ENCODE peak calls at places on chromosomes 5 and 9, in nine cellular contexts. Y is transverse colon, O is testis, N is suprapubic skin, J is cardiac muscle cell, B is heart right ventricle, Q is IMR-90, U is spleen, Z is thoracic aorta. R is an unnamed sample.

GRCh38 chr9:92094655-92095054 is 20.6 kb downstream of the SPTLC1 start:
- DNase-seq in Y (no peak), O (no peak), N (no peak), J (peak), B (no peak), Q (peak), U (no peak), Z (no peak), R (no peak)

GRCh38 chr5:136186786-136187185 is 6.2 kb downstream of the SMIM32 start:
- DNase-seq in Y (no peak), O (no peak), N (no peak), J (no peak), B (no peak), Q (no peak), U (no peak), Z (no peak), R (no peak)

GRCh38 chr9:79654591-79654990 is 82.8 kb downstream of the TLE4 start:
- DNase-seq in Y (no peak), O (no peak), N (no peak), J (no peak), B (no peak), Q (no peak), U (no peak), Z (no peak), R (no peak)

GRCh38 chr5:65034029-65034781 is 265.5 kb downstream of the CWC27 start:
- DNase-seq in Y (no peak), O (no peak), N (no peak), J (no peak), B (no peak), Q (no peak), U (peak), Z (no peak), R (no peak)

GRCh38 chr9:70614786-70615565 is 200.5 kb upstream of the KLF9 start:
- DNase-seq in Y (no peak), O (peak), N (no peak), J (peak), B (peak), Q (no peak), U (no peak), Z (no peak), R (peak)

GRCh38 chr9:101727621-101728524 is 10.6 kb downstream of the GRIN3A start:
- DNase-seq in Y (peak), O (no peak), N (no peak), J (peak), B (no peak), Q (peak), U (no peak), Z (no peak), R (no peak)

GRCh38 chr9:27261517-27262211 is 35.3 kb downstream of the EQTN start:
- DNase-seq in Y (no peak), O (no peak), N (no peak), J (no peak), B (no peak), Q (peak), U (no peak), Z (no peak), R (no peak)

GRCh38 chr9:111399772-111400563 is 69.9 kb upstream of the OR2K2 start:
- DNase-seq in Y (peak), O (no peak), N (no peak), J (no peak), B (no peak), Q (peak), U (no peak), Z (no peak), R (no peak)

GRCh38 chr5:78271766-78272165 is 22.7 kb downstream of the AP3B1 start:
- DNase-seq in Y (no peak), O (no peak), N (no peak), J (no peak), B (no peak), Q (no peak), U (no peak), Z (no peak), R (no peak)

GRCh38 chr5:111774525-111774924 is 17.5 kb upstream of the NREP start:
- DNase-seq in Y (peak), O (no peak), N (no peak), J (peak), B (no peak), Q (peak), U (no peak), Z (no peak), R (no peak)

GRCh38 chr9:108743901-108744371 is 111.8 kb downstream of the ACTL7B start:
- DNase-seq in Y (no peak), O (no peak), N (no peak), J (peak), B (no peak), Q (no peak), U (no peak), Z (no peak), R (no peak)

GRCh38 chr9:935348-935965 is 41.0 kb upstream of the DMRT3 start:
- DNase-seq in Y (no peak), O (no peak), N (no peak), J (peak), B (no peak), Q (peak), U (no peak), Z (no peak), R (no peak)

GRCh38 chr9:8401961-8402701 is 602.6 kb upstream of the DMAC1 start:
- DNase-seq in Y (no peak), O (no peak), N (no peak), J (no peak), B (no peak), Q (no peak), U (no peak), Z (no peak), R (no peak)

GRCh38 chr5:29307498-29307897 is 1886.0 kb upstream of the CDH6 start:
- DNase-seq in Y (no peak), O (no peak), N (no peak), J (no peak), B (no peak), Q (no peak), U (no peak), Z (no peak), R (no peak)

GRCh38 chr9:127318651-127319167 is 54.1 kb downstream of the GARNL3 start:
- DNase-seq in Y (no peak), O (no peak), N (no peak), J (peak), B (peak), Q (peak), U (no peak), Z (no peak), R (no peak)

GRCh38 chr9:16721972-16722371 is 148.5 kb downstream of the BNC2 start:
- DNase-seq in Y (peak), O (peak), N (no peak), J (no peak), B (peak), Q (peak), U (no peak), Z (peak), R (peak)

GRCh38 chr5:123099514-123100151 is 10.6 kb downstream of the PRDM6 start:
- DNase-seq in Y (no peak), O (no peak), N (no peak), J (peak), B (no peak), Q (no peak), U (no peak), Z (no peak), R (no peak)

GRCh38 chr9:6215562-6215961 is at the start of gene IL33:
- DNase-seq in Y (no peak), O (peak), N (no peak), J (peak), B (peak), Q (no peak), U (no peak), Z (no peak), R (peak)

GRCh38 chr9:137077010-137077747 is at the start of gene UAP1L1:
- DNase-seq in Y (peak), O (peak), N (peak), J (peak), B (peak), Q (peak), U (peak), Z (no peak), R (peak)

GRCh38 chr5:113043491-113043931 is 66.9 kb downstream of the DCP2 start:
- DNase-seq in Y (no peak), O (peak), N (no peak), J (peak), B (peak), Q (no peak), U (no peak), Z (no peak), R (no peak)

GRCh38 chr5:52692039-52692438 is 95.7 kb upstream of the ITGA1 start:
- DNase-seq in Y (no peak), O (no peak), N (no peak), J (no peak), B (no peak), Q (peak), U (no peak), Z (no peak), R (no peak)

GRCh38 chr5:9226026-9226536 is 319.8 kb downstream of the SEMA5A start:
- DNase-seq in Y (no peak), O (no peak), N (no peak), J (no peak), B (no peak), Q (no peak), U (no peak), Z (no peak), R (no peak)

GRCh38 chr9:109158656-109159055 is 8.4 kb downstream of the FRRS1L start:
- DNase-seq in Y (no peak), O (no peak), N (no peak), J (no peak), B (no peak), Q (no peak), U (no peak), Z (no peak), R (no peak)

GRCh38 chr5:132812949-132813598 is at the start of gene SOWAHA:
- DNase-seq in Y (peak), O (peak), N (peak), J (peak), B (no peak), Q (no peak), U (no peak), Z (no peak), R (no peak)

GRCh38 chr5:150644058-150644457 is 3.6 kb downstream of the SYNPO start:
- DNase-seq in Y (no peak), O (no peak), N (no peak), J (no peak), B (no peak), Q (no peak), U (no peak), Z (no peak), R (no peak)

GRCh38 chr5:67200809-67201562 is 4.4 kb upstream of the CD180 start:
- DNase-seq in Y (no peak), O (no peak), N (no peak), J (no peak), B (no peak), Q (no peak), U (no peak), Z (no peak), R (no peak)

GRCh38 chr9:19922476-19923118 is 133.8 kb upstream of the SLC24A2 start:
- DNase-seq in Y (no peak), O (peak), N (no peak), J (peak), B (peak), Q (peak), U (no peak), Z (no peak), R (no peak)

GRCh38 chr9:115291841-115292240 is 173.9 kb upstream of the TNC start:
- DNase-seq in Y (peak), O (no peak), N (no peak), J (no peak), B (no peak), Q (peak), U (no peak), Z (no peak), R (no peak)

GRCh38 chr5:175809531-175810121 is 61.8 kb upstream of the CPLX2 start:
- DNase-seq in Y (no peak), O (no peak), N (no peak), J (no peak), B (no peak), Q (peak), U (peak), Z (no peak), R (no peak)

GRCh38 chr5:84411832-84412605 is 27.3 kb upstream of the EDIL3 start:
- DNase-seq in Y (no peak), O (no peak), N (no peak), J (no peak), B (no peak), Q (peak), U (no peak), Z (no peak), R (no peak)

GRCh38 chr5:35920890-35921289 is 17.5 kb downstream of the CAPSL start:
- DNase-seq in Y (no peak), O (no peak), N (no peak), J (peak), B (no peak), Q (no peak), U (peak), Z (no peak), R (no peak)

GRCh38 chr5:59007460-59008063 is 424.7 kb downstream of the RAB3C start:
- DNase-seq in Y (no peak), O (no peak), N (no peak), J (no peak), B (no peak), Q (peak), U (no peak), Z (no peak), R (no peak)

GRCh38 chr5:105088961-105089360 is 1526.4 kb upstream of the NUDT12 start:
- DNase-seq in Y (no peak), O (no peak), N (no peak), J (no peak), B (no peak), Q (no peak), U (no peak), Z (no peak), R (no peak)

DNA sequence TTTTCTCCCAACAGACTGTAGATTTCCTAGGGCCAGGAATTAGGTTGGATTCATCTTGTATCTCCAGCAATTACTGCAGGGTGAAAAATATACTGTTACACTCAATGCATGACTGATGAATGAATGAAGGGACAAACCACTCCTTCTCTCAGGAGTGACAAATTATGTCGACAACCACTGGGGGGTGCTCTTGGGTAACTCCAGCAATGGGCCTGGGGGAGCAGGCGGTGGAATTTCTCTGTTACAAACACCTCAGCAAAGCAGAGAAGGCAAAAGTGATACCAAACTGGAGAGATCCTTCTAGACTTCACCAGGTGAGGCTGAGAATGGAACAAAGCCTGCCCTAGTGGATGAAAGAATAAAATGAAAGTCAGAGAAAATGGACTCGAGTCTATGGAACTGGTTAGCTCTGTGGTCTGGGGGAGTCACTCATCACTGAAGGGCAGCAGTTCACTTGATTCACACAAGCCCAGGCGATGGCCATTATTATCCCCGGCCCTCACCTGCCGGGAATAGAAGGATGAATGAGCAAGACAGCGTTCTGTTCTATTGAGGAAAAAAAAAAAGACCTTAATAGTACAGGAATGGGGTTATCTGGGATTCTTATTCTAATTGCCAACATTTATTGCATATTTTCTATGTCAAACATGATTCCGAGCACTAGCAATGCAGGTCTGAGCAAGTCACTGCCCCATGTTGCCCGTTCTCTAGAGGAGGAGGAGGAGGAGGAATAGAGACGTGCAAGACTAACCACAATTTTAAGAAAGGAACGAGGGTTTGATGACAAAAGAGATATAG is 341.1 kb downstream of the ASTN2 start:
- DNase-seq in Y (no peak), O (peak), N (no peak), J (peak), B (no peak), Q (no peak), U (no peak), Z (no peak), R (no peak)
- TF ChIP-seq CTCF in Y (peak), O (peak), N (peak), J (peak), B (peak), Q (peak), U (no peak), Z (no peak), R (no peak)

DNA sequence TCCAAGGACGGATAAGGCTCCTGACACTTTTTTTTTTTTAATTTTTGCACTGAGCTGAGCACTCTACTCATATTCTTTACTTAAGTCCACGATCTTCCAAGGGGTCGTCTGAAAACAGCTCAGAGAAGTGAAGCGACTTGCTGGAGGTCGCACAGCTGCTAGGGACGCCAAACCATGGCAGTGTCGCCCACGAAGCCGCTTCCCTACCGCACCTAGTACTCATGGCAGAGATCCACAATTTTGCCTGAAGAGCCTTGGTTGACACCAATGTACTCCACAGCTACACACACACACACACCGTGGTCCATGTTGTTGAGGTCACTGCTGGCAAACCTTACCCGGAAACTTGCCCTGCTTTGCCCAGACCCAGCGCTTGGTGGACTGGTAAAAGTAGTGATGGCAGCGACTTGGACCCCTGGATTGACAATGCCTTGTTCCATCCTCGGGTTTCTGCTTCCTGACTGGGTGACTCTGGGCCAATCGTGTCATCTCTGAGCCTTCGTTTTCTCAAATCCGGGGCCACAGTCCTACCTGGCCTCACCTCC is 519 bp upstream of the SLIT3 start:
- DNase-seq in Y (no peak), O (no peak), N (no peak), J (no peak), B (no peak), Q (no peak), U (no peak), Z (no peak), R (no peak)
- H3K27ac ChIP-seq in Y (peak), O (no peak), N (peak), J (no peak), B (no peak), Q (no peak), U (no peak), Z (peak), R (no peak)

GRCh38 chr9:82202808-82203207 is 214.2 kb downstream of the SPATA31D1 start:
- DNase-seq in Y (no peak), O (no peak), N (no peak), J (no peak), B (no peak), Q (peak), U (no peak), Z (no peak), R (no peak)

GRCh38 chr9:82206490-82206889 is 217.9 kb downstream of the SPATA31D1 start:
- DNase-seq in Y (no peak), O (no peak), N (no peak), J (no peak), B (no peak), Q (no peak), U (no peak), Z (no peak), R (no peak)

GRCh38 chr9:82208741-82209450 is 220.3 kb downstream of the SPATA31D1 start:
- DNase-seq in Y (no peak), O (no peak), N (no peak), J (no peak), B (no peak), Q (peak), U (no peak), Z (no peak), R (no peak)

GRCh38 chr9:82209797-82210470 is 221.4 kb downstream of the SPATA31D1 start:
- DNase-seq in Y (no peak), O (no peak), N (no peak), J (no peak), B (no peak), Q (peak), U (no peak), Z (no peak), R (no peak)

GRCh38 chr9:82206946-82207345 is 218.4 kb downstream of the SPATA31D1 start:
- DNase-seq in Y (no peak), O (no peak), N (no peak), J (no peak), B (no peak), Q (no peak), U (no peak), Z (no peak), R (no peak)
- TF ChIP-seq CTCF in Y (no peak), O (no peak), N (no peak), J (no peak), B (no peak), Q (no peak), U (no peak), Z (no peak), R (no peak)

GRCh38 chr5:177498013-177498847 is 826 bp upstream of the PDLIM7 start:
- DNase-seq in Y (peak), O (peak), N (no peak), J (peak), B (no peak), Q (no peak), U (peak), Z (no peak), R (no peak)
- H3K27ac ChIP-seq in Y (peak), O (peak), N (no peak), J (no peak), B (peak), Q (peak), U (peak), Z (peak), R (peak)

R was measured in gastrocnemius medialis.